ENCODE peak calls at places on chromosomes 1 and 21, in five cellular contexts. H is esophagus squamous epithelium, L is heart left ventricle, D is H1, U is ovary. N is an unnamed sample.

GRCh38 chr21:34639882-34640788 is 25.2 kb upstream of the RCAN1 start:
- DNase-seq in H (no peak), L (no peak), D (no peak), U (no peak), N (peak; percentile 63)

GRCh38 chr1:205504311-205505075 is at the start of gene CDK18:
- DNase-seq in H (no peak), L (peak; percentile 90), D (peak; percentile 69), U (peak; percentile 76), N (no peak)

GRCh38 chr1:159188375-159188788 is 16.3 kb upstream of the ACKR1 start:
- DNase-seq in H (no peak), L (peak; percentile 79), D (peak; percentile 89), U (peak; percentile 41), N (peak; percentile 69)

GRCh38 chr1:81922955-81923354 is 122.2 kb downstream of the ADGRL2 start:
- DNase-seq in H (no peak), L (no peak), D (no peak), U (no peak), N (no peak)

GRCh38 chr1:92411511-92411910 is 75.2 kb downstream of the GFI1 start:
- DNase-seq in H (no peak), L (no peak), D (no peak), U (no peak), N (no peak)

GRCh38 chr1:1081311-1082238 is 7.5 kb upstream of the RNF223 start:
- DNase-seq in H (no peak), L (peak; percentile 60), D (no peak), U (peak; percentile 23), N (no peak)

GRCh38 chr21:34669149-34669879 is 520 bp downstream of the CLIC6 start:
- DNase-seq in H (no peak), L (no peak), D (no peak), U (peak; percentile 42), N (no peak)

GRCh38 chr1:32876341-32877210 is 5.9 kb upstream of the FNDC5 start:
- DNase-seq in H (no peak), L (peak; percentile 80), D (no peak), U (no peak), N (peak; percentile 78)

GRCh38 chr1:211684331-211684730 is 8.9 kb upstream of the NEK2 start:
- DNase-seq in H (no peak), L (no peak), D (no peak), U (no peak), N (no peak)

GRCh38 chr1:230575886-230576477 is 66.3 kb upstream of the COG2 start:
- DNase-seq in H (no peak), L (no peak), D (no peak), U (no peak), N (peak; percentile 92)

GRCh38 chr1:207077470-207078377 is 10.9 kb upstream of the C4BPB start:
- DNase-seq in H (no peak), L (no peak), D (no peak), U (peak; percentile 40), N (peak; percentile 81)

GRCh38 chr1:113353581-113353980 is 36.7 kb upstream of the MAGI3 start:
- DNase-seq in H (no peak), L (no peak), D (no peak), U (no peak), N (no peak)

GRCh38 chr1:76068953-76069561 is 5.5 kb upstream of the ST6GALNAC3 start:
- DNase-seq in H (no peak), L (no peak), D (no peak), U (no peak), N (no peak)

GRCh38 chr21:35291034-35291433 is 241.9 kb upstream of the RUNX1 start:
- DNase-seq in H (no peak), L (no peak), D (no peak), U (no peak), N (no peak)

GRCh38 chr1:178361847-178362246 is 134.9 kb downstream of the CLEC20A start:
- DNase-seq in H (no peak), L (no peak), D (no peak), U (no peak), N (no peak)

GRCh38 chr21:36369064-36369685 is 16.0 kb upstream of the CHAF1B start:
- DNase-seq in H (no peak), L (no peak), D (no peak), U (no peak), N (no peak)

GRCh38 chr1:220690140-220691038 is at the start of gene C1orf115:
- DNase-seq in H (no peak), L (peak; percentile 89), D (peak; percentile 44), U (peak; percentile 90), N (peak; percentile 64)

GRCh38 chr1:205843031-205843859 is 6.7 kb downstream of the PM20D1 start:
- DNase-seq in H (no peak), L (no peak), D (no peak), U (no peak), N (no peak)

GRCh38 chr1:22334860-22335550 is 116.6 kb upstream of the ZBTB40 start:
- DNase-seq in H (no peak), L (no peak), D (no peak), U (no peak), N (no peak)

GRCh38 chr1:153260980-153261792 is 1.7 kb downstream of the LORICRIN start:
- DNase-seq in H (no peak), L (peak; percentile 72), D (no peak), U (peak; percentile 68), N (no peak)

GRCh38 chr21:41752231-41752681 is 14.6 kb downstream of the RIPK4 start:
- DNase-seq in H (no peak), L (no peak), D (no peak), U (no peak), N (no peak)

GRCh38 chr1:2400576-2400909 is 8.9 kb downstream of the RER1 start:
- DNase-seq in H (no peak), L (no peak), D (no peak), U (no peak), N (no peak)

GRCh38 chr1:204623894-204624361 is 61.6 kb downstream of the LRRN2 start:
- DNase-seq in H (no peak), L (no peak), D (no peak), U (no peak), N (peak; percentile 49)

GRCh38 chr21:44926364-44927101 is 5.8 kb upstream of the ITGB2 start:
- DNase-seq in H (no peak), L (no peak), D (no peak), U (no peak), N (no peak)

DNA sequence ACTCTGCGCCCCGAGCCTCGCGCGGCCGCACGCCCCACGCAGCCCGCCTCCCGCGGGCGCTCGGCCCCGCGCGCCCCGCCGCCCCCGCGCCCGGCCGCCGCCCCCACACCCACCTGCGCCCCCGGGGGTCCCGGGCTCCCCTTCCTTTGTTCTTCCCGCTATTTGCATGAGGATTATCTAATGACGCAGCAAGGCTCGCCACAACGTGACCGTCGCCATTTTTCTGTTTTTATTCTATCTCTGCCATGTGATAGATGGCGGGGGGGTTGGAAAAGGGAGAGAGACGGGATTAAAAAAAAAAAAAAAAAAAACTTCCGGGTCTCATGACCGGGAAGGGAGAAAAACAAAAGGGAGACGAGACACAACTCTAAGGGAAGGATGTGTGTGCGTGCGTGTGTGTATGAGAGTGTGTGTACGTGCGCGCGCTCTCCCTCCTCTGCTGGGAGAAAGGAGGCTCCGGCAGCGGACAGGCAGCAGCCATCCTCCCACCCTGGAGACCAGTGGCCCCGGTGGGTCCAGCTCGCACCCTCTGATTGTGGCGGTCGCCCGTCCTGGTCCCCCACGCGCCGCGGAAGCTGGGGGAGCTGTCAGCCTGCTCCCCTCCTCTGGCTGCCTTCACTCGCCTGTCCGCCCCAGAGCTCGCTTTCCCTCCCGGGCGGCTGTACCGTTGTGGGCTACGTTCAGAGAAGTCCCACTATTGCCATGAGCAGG is 80.4 kb upstream of the AK4 start:
- DNase-seq in H (no peak), L (peak; percentile 83), D (no peak), U (peak; percentile 79), N (peak; percentile 88)
- TF ChIP-seq POLR2A in H (peak; percentile 40), L (peak; percentile 65), D (peak; percentile 87), U (peak; percentile 85), N (peak; percentile 80)

DNA sequence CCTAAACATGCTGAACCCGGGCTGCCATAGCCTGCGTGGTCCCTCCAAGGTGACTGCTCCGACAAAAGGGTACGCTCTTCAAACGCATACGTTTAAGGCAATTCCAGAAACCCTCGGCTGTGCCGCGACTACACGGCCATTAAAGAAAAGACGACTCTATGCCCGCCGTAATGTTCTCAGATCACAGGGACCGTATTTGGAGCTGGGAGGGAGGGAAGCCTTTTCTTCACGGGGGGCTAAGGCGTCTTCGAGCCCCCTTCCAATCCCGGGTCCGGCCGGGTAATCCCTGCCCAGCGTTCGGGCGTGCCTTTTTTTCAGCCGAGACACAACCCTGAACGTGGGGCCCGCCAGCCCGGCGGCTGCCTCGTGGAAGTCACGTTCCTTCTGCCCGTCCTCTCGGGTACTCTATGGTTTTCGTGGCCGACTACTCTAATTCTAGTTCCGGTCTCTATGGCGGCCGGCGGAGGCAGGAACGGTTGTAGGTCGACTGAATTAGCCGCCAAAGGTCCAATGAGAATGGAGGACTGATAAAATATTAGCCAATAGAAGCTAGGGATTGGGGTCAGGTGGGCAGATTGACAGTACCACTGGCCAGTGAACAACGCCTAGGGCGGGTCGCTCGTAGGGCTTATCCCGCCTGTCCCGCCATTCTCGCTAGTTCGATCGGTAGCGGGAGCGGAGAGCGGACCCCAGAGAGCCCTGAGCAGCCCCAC is at the start of gene YBX1:
- DNase-seq in H (peak; percentile 90), L (peak; percentile 96), D (peak; percentile 93), U (peak; percentile 98), N (peak; percentile 99)
- TF ChIP-seq POLR2A in H (peak; percentile 63), L (peak; percentile 84), D (peak; percentile 60), U (peak; percentile 72), N (peak; percentile 88)

DNA sequence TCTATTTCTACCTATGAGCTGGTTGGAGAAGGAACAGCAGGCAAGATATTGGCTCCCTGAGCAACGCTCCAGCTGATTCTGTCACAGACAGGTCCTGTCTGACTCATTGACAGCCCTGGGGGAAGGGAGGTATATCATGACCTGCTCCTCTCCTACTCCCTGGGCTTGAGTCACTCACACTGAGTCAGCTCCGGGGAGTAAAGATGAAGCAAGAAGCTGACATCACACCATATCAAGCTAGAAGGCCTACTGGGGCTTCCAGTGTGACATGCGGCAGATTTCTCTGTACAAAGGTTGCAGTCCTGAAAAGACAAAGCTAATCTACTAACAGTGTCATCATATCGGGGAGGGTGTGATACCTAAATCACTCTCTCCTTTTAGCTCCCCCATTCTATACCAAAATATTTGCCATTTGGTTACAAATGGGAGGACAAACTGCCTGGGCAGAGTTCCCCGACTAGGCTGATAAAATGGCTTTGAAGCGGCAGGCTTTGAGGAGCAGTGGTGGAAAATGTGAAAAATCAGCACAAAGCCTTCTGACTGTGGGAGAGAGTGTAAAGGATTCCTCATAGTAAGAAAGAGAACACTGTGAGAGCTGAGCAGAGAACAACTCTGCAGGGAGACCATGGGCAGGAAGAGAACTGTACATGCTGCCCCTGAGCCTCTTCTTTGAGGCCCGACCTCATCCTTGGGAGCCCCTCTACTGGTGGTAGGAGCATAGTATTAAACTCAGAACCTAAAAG is 15.5 kb downstream of the PI4KB start:
- DNase-seq in H (peak; percentile 19), L (no peak), D (no peak), U (peak; percentile 72), N (peak; percentile 94)
- TF ChIP-seq POLR2A in H (no peak), L (no peak), D (no peak), U (peak; percentile 22), N (peak; percentile 26)

GRCh38 chr1:26862781-26863676 is at the start of gene SFN:
- DNase-seq in H (no peak), L (no peak), D (peak; percentile 84), U (no peak), N (peak; percentile 52)
- TF ChIP-seq POLR2A in H (peak; percentile 93), L (no peak), D (no peak), U (no peak), N (no peak)

N was measured in erythroblast.